ENCODE peak calls at places on chromosomes 5 and 9, in seven cellular contexts. L, I, M, Z, C, S and V are unnamed samples.

GRCh38 chr5:143207058-143207457 is 196.4 kb downstream of the NR3C1 start:
- DNase-seq in M (no peak), Z (no peak), S (no peak), L (no peak), I (no peak), C (no peak), V (no peak)

GRCh38 chr9:89473762-89474469 is 24.0 kb downstream of the SEMA4D start:
- DNase-seq in Z (peak), I (no peak), S (no peak), M (no peak), L (no peak), C (no peak), V (no peak)

GRCh38 chr5:73448072-73448432 is 525 bp downstream of the FOXD1 start:
- DNase-seq in C (no peak), L (no peak), Z (no peak), I (peak), M (peak), S (peak), V (no peak)

GRCh38 chr5:1436036-1436435 is 9.2 kb downstream of the SLC6A3 start:
- DNase-seq in C (no peak), Z (no peak), M (no peak), I (no peak), L (no peak), S (no peak), V (no peak)

GRCh38 chr5:80146036-80146435 is 109.8 kb downstream of the SERINC5 start:
- DNase-seq in S (no peak), L (no peak), M (no peak), Z (no peak), C (no peak), I (no peak), V (no peak)

GRCh38 chr9:98129451-98129881 is 10.4 kb upstream of the TRIM14 start:
- DNase-seq in S (no peak), M (no peak), Z (peak), I (no peak), L (no peak), C (no peak), V (no peak)

GRCh38 chr9:96305171-96305570 is 3.2 kb upstream of the HSD17B3 start:
- DNase-seq in L (no peak), S (no peak), I (no peak), Z (peak), C (no peak), M (no peak), V (no peak)

GRCh38 chr5:124264499-124264898 is 481.9 kb downstream of the ZNF608 start:
- DNase-seq in C (no peak), I (no peak), M (no peak), S (no peak), Z (no peak), L (peak), V (no peak)

GRCh38 chr9:78745996-78746395 is 449.1 kb downstream of the PSAT1 start:
- DNase-seq in L (peak), C (no peak), M (no peak), I (no peak), Z (peak), S (no peak), V (no peak)

GRCh38 chr9:89116064-89116817 is 62.4 kb downstream of the SHC3 start:
- DNase-seq in Z (peak), M (peak), L (no peak), C (no peak), I (no peak), S (no peak), V (no peak)

GRCh38 chr5:132825824-132826391 is 4.5 kb downstream of the SHROOM1 start:
- DNase-seq in L (no peak), M (no peak), Z (no peak), I (no peak), S (peak), C (no peak), V (no peak)

GRCh38 chr5:39138892-39139291 is 64.7 kb upstream of the RICTOR start:
- DNase-seq in L (peak), C (no peak), Z (peak), M (peak), I (no peak), S (no peak), V (no peak)

GRCh38 chr5:84379749-84380148 is 4.9 kb downstream of the EDIL3 start:
- DNase-seq in I (no peak), Z (peak), S (no peak), C (peak), M (no peak), L (no peak), V (no peak)

GRCh38 chr9:129746092-129746760 is 6.6 kb downstream of the PTGES start:
- DNase-seq in L (no peak), I (no peak), C (no peak), M (no peak), S (no peak), Z (peak), V (no peak)

GRCh38 chr5:134458234-134458633 is 46.6 kb upstream of the CDKN2AIPNL start:
- DNase-seq in S (no peak), I (peak), C (peak), M (no peak), Z (peak), L (peak), V (no peak)

GRCh38 chr5:35198681-35199080 is 31.6 kb downstream of the PRLR start:
- DNase-seq in S (no peak), C (no peak), L (no peak), Z (peak), M (no peak), I (no peak), V (no peak)

GRCh38 chr5:6026766-6027165 is 351.6 kb downstream of the MED10 start:
- DNase-seq in L (no peak), M (no peak), C (no peak), I (no peak), Z (peak), S (no peak), V (no peak)

GRCh38 chr9:101018391-101018990 is 10.0 kb upstream of the PLPPR1 start:
- DNase-seq in Z (no peak), L (no peak), I (peak), M (no peak), C (no peak), S (no peak), V (peak)

GRCh38 chr9:107425110-107426025 is 64.2 kb downstream of the KLF4 start:
- DNase-seq in Z (peak), C (peak), M (no peak), I (peak), S (peak), L (peak), V (peak)

GRCh38 chr9:124479947-124480620 is 27.1 kb downstream of the NR5A1 start:
- DNase-seq in L (no peak), M (no peak), S (no peak), I (no peak), C (no peak), Z (no peak), V (no peak)

GRCh38 chr9:93183663-93184438 is at the start of gene WNK2:
- DNase-seq in M (peak), I (peak), S (peak), Z (no peak), L (peak), C (no peak), V (peak)

GRCh38 chr9:134620751-134621557 is 20.6 kb upstream of the COL5A1 start:
- DNase-seq in L (no peak), M (no peak), I (no peak), S (no peak), C (no peak), Z (no peak), V (no peak)

GRCh38 chr9:135811796-135812195 is 95.5 kb downstream of the CAMSAP1 start:
- DNase-seq in C (no peak), S (no peak), L (no peak), Z (peak), I (no peak), M (no peak), V (peak)

GRCh38 chr5:7868427-7868772 is 431 bp downstream of the FASTKD3 start:
- DNase-seq in S (no peak), M (peak), Z (no peak), L (no peak), I (no peak), C (no peak), V (no peak)

GRCh38 chr9:127749090-127749787 is 14.1 kb upstream of the TOR2A start:
- DNase-seq in L (no peak), C (no peak), M (no peak), Z (no peak), I (no peak), S (no peak), V (no peak)

GRCh38 chr5:119302916-119303897 is 52.6 kb upstream of the TNFAIP8 start:
- DNase-seq in M (peak), Z (peak), C (peak), L (peak), I (no peak), S (no peak), V (no peak)